ENCODE peak calls at places on chromosome 9, in eight cellular contexts. One of them, this sample, is unnamed.

GRCh38 chr9:132235894-132236661 is 74.2 kb downstream of the NTNG2 start:
- DNase-seq in HuH-7.5: peak
- DNase-seq in EH: peak
- DNase-seq in lower lobe of right lung: peak
- DNase-seq in fibroblast of mammary gland: peak
- DNase-seq in T-helper 2 cell: peak
- DNase-seq in fibroblast of the aortic adventitia: peak
- DNase-seq in NCI-H2107: peak
- DNase-seq in this sample: peak

GRCh38 chr9:124267271-124267807 is 9.6 kb downstream of the NEK6 start:
- DNase-seq in lower lobe of right lung: peak
- DNase-seq in EH: peak
- DNase-seq in NCI-H2107: peak
- DNase-seq in T-helper 2 cell: no peak
- DNase-seq in HuH-7.5: no peak
- DNase-seq in fibroblast of mammary gland: peak
- DNase-seq in fibroblast of the aortic adventitia: peak
- DNase-seq in this sample: peak

GRCh38 chr9:86983260-86984255 is 36.3 kb upstream of the GAS1 start:
- DNase-seq in EH: peak
- DNase-seq in NCI-H2107: no peak
- DNase-seq in lower lobe of right lung: no peak
- DNase-seq in HuH-7.5: no peak
- DNase-seq in fibroblast of the aortic adventitia: peak
- DNase-seq in T-helper 2 cell: no peak
- DNase-seq in fibroblast of mammary gland: peak
- DNase-seq in this sample: no peak

GRCh38 chr9:92850898-92851297 is 26.9 kb downstream of the ZNF484 start:
- DNase-seq in HuH-7.5: no peak
- DNase-seq in T-helper 2 cell: no peak
- DNase-seq in lower lobe of right lung: no peak
- DNase-seq in EH: no peak
- DNase-seq in fibroblast of mammary gland: no peak
- DNase-seq in fibroblast of the aortic adventitia: no peak
- DNase-seq in NCI-H2107: no peak
- DNase-seq in this sample: peak

GRCh38 chr9:71179183-71179582 is 57.8 kb upstream of the TRPM3 start:
- DNase-seq in NCI-H2107: no peak
- DNase-seq in lower lobe of right lung: no peak
- DNase-seq in fibroblast of the aortic adventitia: no peak
- DNase-seq in fibroblast of mammary gland: no peak
- DNase-seq in HuH-7.5: no peak
- DNase-seq in T-helper 2 cell: no peak
- DNase-seq in EH: no peak
- DNase-seq in this sample: no peak

GRCh38 chr9:129263836-129264235 is 85.8 kb upstream of the IER5L start:
- DNase-seq in fibroblast of the aortic adventitia: peak
- DNase-seq in NCI-H2107: no peak
- DNase-seq in fibroblast of mammary gland: no peak
- DNase-seq in EH: no peak
- DNase-seq in HuH-7.5: no peak
- DNase-seq in lower lobe of right lung: peak
- DNase-seq in T-helper 2 cell: no peak
- DNase-seq in this sample: no peak

GRCh38 chr9:36861528-36862205 is 172.4 kb downstream of the PAX5 start:
- DNase-seq in lower lobe of right lung: no peak
- DNase-seq in NCI-H2107: no peak
- DNase-seq in fibroblast of mammary gland: no peak
- DNase-seq in fibroblast of the aortic adventitia: no peak
- DNase-seq in EH: no peak
- DNase-seq in HuH-7.5: no peak
- DNase-seq in T-helper 2 cell: no peak
- DNase-seq in this sample: no peak

GRCh38 chr9:37209431-37210386 is 89.3 kb downstream of the ZCCHC7 start:
- DNase-seq in fibroblast of the aortic adventitia: no peak
- DNase-seq in fibroblast of mammary gland: peak
- DNase-seq in HuH-7.5: no peak
- DNase-seq in EH: peak
- DNase-seq in lower lobe of right lung: no peak
- DNase-seq in T-helper 2 cell: no peak
- DNase-seq in NCI-H2107: peak
- DNase-seq in this sample: no peak

GRCh38 chr9:127667906-127668305 is 38.9 kb upstream of the CFAP157 start:
- DNase-seq in T-helper 2 cell: no peak
- DNase-seq in NCI-H2107: no peak
- DNase-seq in HuH-7.5: no peak
- DNase-seq in lower lobe of right lung: no peak
- DNase-seq in fibroblast of mammary gland: no peak
- DNase-seq in fibroblast of the aortic adventitia: no peak
- DNase-seq in EH: no peak
- DNase-seq in this sample: no peak

GRCh38 chr9:105593145-105593544 is 35.2 kb downstream of the FKTN start:
- DNase-seq in HuH-7.5: no peak
- DNase-seq in T-helper 2 cell: no peak
- DNase-seq in lower lobe of right lung: no peak
- DNase-seq in NCI-H2107: no peak
- DNase-seq in EH: no peak
- DNase-seq in fibroblast of mammary gland: no peak
- DNase-seq in fibroblast of the aortic adventitia: no peak
- DNase-seq in this sample: no peak

This sample was measured in RPMI7951.